ENCODE peak calls at places on chromosomes 11 and 22, in four cellular contexts. B is ACHN, R is PC-9, V is glutamatergic neuron. L is an unnamed sample.

GRCh38 chr22:44202261-44202789 is 21.6 kb downstream of the PARVG start:
- DNase-seq in B (no peak), R (no peak), V (peak; percentile 4), L (no peak)

GRCh38 chr22:46074771-46075551 is 75.4 kb upstream of the PPARA start:
- DNase-seq in B (no peak), R (no peak), V (no peak), L (no peak)

GRCh38 chr11:12007769-12008737 is at the start of gene DKK3:
- DNase-seq in B (no peak), R (no peak), V (peak; percentile 55), L (peak; percentile 16)

GRCh38 chr11:59698506-59698905 is 15.1 kb downstream of the OR10V1 start:
- DNase-seq in B (no peak), R (no peak), V (no peak), L (no peak)

GRCh38 chr11:3227568-3228444 is 4.4 kb downstream of the MRGPRE start:
- DNase-seq in B (no peak), R (no peak), V (no peak), L (no peak)

GRCh38 chr11:118789501-118790356 is 1.2 kb downstream of the DDX6 start:
- DNase-seq in B (peak; percentile 17), R (no peak), V (no peak), L (peak; percentile 4)

GRCh38 chr11:27350503-27350902 is 12.5 kb downstream of the CCDC34 start:
- DNase-seq in B (no peak), R (no peak), V (no peak), L (no peak)

GRCh38 chr11:64611961-64612646 is 21.1 kb downstream of the SLC22A12 start:
- DNase-seq in B (no peak), R (no peak), V (no peak), L (no peak)

GRCh38 chr11:1604181-1604580 is 4.1 kb downstream of the KRTAP5-3 start:
- DNase-seq in B (no peak), R (no peak), V (no peak), L (no peak)

GRCh38 chr11:92475824-92476223 is 251.2 kb downstream of the FAT3 start:
- DNase-seq in B (no peak), R (no peak), V (no peak), L (no peak)